ENCODE peak calls at places on chromosomes 13 and 19, in six cellular contexts. A, F, R, J, D and U are unnamed samples.

GRCh38 chr19:45051929-45052579 is 13.2 kb downstream of the CLASRP start:
- DNase-seq in F (no peak), R (no peak), A (no peak), J (no peak), D (no peak), U (no peak)

GRCh38 chr19:7860902-7861618 is 13.1 kb downstream of the PRR36 start:
- DNase-seq in F (no peak), R (no peak), D (no peak), J (no peak), A (no peak), U (no peak)

GRCh38 chr19:56091751-56092546 is 29.1 kb downstream of the ZNF787 start:
- DNase-seq in D (no peak), F (no peak), A (no peak), R (no peak), J (no peak), U (no peak)

GRCh38 chr13:49020940-49021548 is 45.3 kb downstream of the FNDC3A start:
- DNase-seq in F (no peak), J (no peak), D (no peak), A (no peak), R (no peak), U (no peak)

GRCh38 chr13:113359556-113359955 is 4.4 kb downstream of the GRTP1 start:
- DNase-seq in R (no peak), D (no peak), J (no peak), A (no peak), F (no peak), U (no peak)

GRCh38 chr19:34236035-34236793 is 18.1 kb upstream of the GARRE1 start:
- DNase-seq in J (no peak), R (no peak), F (no peak), A (no peak), D (no peak), U (no peak)

GRCh38 chr19:3986260-3987041 is 1.2 kb upstream of the EEF2 start:
- DNase-seq in A (peak), D (peak), R (peak), J (peak), F (peak), U (peak)

GRCh38 chr19:14561832-14562351 is 10.0 kb downstream of the NDUFB7 start:
- DNase-seq in R (no peak), F (no peak), A (no peak), D (no peak), J (no peak), U (no peak)

GRCh38 chr13:95660981-95661581 is 15.9 kb upstream of the DNAJC3 start:
- DNase-seq in F (peak), J (peak), A (no peak), D (peak), R (no peak), U (peak)

GRCh38 chr19:32337176-32337808 is 8.1 kb upstream of the ZNF507 start:
- DNase-seq in J (no peak), D (no peak), A (no peak), F (peak), R (no peak), U (no peak)

GRCh38 chr19:38093587-38093986 is 130.4 kb downstream of the DPF1 start:
- DNase-seq in J (no peak), D (no peak), R (no peak), A (no peak), F (no peak), U (no peak)

GRCh38 chr13:34155931-34156607 is 338.1 kb downstream of the RFC3 start:
- DNase-seq in J (no peak), A (no peak), D (peak), F (no peak), R (no peak), U (no peak)

GRCh38 chr19:39826311-39826945 is 7.5 kb downstream of the DYRK1B start:
- DNase-seq in F (no peak), A (no peak), D (no peak), J (no peak), R (no peak), U (no peak)

GRCh38 chr13:97386832-97387486 is 47.0 kb upstream of the RAP2A start:
- DNase-seq in J (no peak), D (no peak), A (no peak), F (no peak), R (no peak), U (no peak)

GRCh38 chr13:30396434-30397075 is 25.7 kb upstream of the UBE2L5 start:
- DNase-seq in D (no peak), J (no peak), A (no peak), F (no peak), R (no peak), U (no peak)

GRCh38 chr13:76293346-76293745 is 592.9 kb downstream of the KCTD12 start:
- DNase-seq in D (no peak), F (no peak), A (no peak), J (no peak), R (no peak), U (no peak)

GRCh38 chr19:6233051-6233826 is 46.5 kb downstream of the MLLT1 start:
- DNase-seq in D (no peak), F (no peak), A (no peak), R (no peak), J (no peak), U (no peak)

GRCh38 chr13:27708325-27708724 is 84.0 kb upstream of the GSX1 start:
- DNase-seq in R (no peak), F (no peak), D (no peak), A (no peak), J (no peak), U (no peak)

GRCh38 chr19:33048806-33049676 is 15.6 kb downstream of the RHPN2 start:
- DNase-seq in A (no peak), D (no peak), J (no peak), R (no peak), F (no peak), U (no peak)

GRCh38 chr19:35495107-35496064 is 5.1 kb upstream of the KRTDAP start:
- DNase-seq in F (peak), R (no peak), A (peak), D (peak), J (peak), U (peak)

GRCh38 chr19:4043410-4043809 is 23.3 kb downstream of the ZBTB7A start:
- DNase-seq in R (no peak), A (no peak), F (no peak), J (no peak), D (no peak), U (no peak)

GRCh38 chr13:47126432-47126831 is 229.6 kb upstream of the HTR2A start:
- DNase-seq in J (no peak), R (no peak), D (no peak), F (no peak), A (no peak), U (no peak)

GRCh38 chr13:39803851-39804250 is 148.4 kb downstream of the COG6 start:
- DNase-seq in A (no peak), R (no peak), J (no peak), D (no peak), F (no peak), U (no peak)

GRCh38 chr19:942133-942645 is 16.4 kb downstream of the ARID3A start:
- DNase-seq in R (no peak), F (no peak), J (no peak), A (no peak), D (no peak), U (no peak)

GRCh38 chr13:98775844-98776598 is 23.5 kb upstream of the SLC15A1 start:
- DNase-seq in D (peak), A (no peak), F (peak), J (peak), R (no peak), U (no peak)

GRCh38 chr19:16885166-16885565 is 3.6 kb upstream of the F2RL3 start:
- DNase-seq in J (no peak), R (no peak), D (no peak), F (no peak), A (no peak), U (no peak)

GRCh38 chr13:76597868-76598267 is 288.3 kb downstream of the KCTD12 start:
- DNase-seq in A (no peak), J (no peak), R (no peak), F (no peak), D (no peak), U (no peak)

GRCh38 chr13:27427663-27428062 is 3.2 kb downstream of the GTF3A start:
- DNase-seq in F (no peak), R (no peak), A (no peak), J (no peak), D (no peak), U (no peak)

GRCh38 chr13:102799544-102800144 is 725 bp downstream of the BIVM start:
- DNase-seq in F (no peak), J (peak), A (peak), R (no peak), D (no peak), U (peak)

GRCh38 chr13:66795636-66796035 is 434.5 kb downstream of the PCDH9 start:
- DNase-seq in J (no peak), F (no peak), R (no peak), D (no peak), A (no peak), U (no peak)
- TF ChIP-seq SP1 in J (no peak), F (no peak), R (no peak), D (no peak), A (no peak), U (no peak)

GRCh38 chr13:100526299-100527030 is 62.1 kb downstream of the GGACT start:
- DNase-seq in J (no peak), A (no peak), F (no peak), D (no peak), R (no peak), U (no peak)
- TF ChIP-seq SP1 in J (no peak), A (no peak), F (no peak), D (no peak), R (no peak), U (no peak)

DNA sequence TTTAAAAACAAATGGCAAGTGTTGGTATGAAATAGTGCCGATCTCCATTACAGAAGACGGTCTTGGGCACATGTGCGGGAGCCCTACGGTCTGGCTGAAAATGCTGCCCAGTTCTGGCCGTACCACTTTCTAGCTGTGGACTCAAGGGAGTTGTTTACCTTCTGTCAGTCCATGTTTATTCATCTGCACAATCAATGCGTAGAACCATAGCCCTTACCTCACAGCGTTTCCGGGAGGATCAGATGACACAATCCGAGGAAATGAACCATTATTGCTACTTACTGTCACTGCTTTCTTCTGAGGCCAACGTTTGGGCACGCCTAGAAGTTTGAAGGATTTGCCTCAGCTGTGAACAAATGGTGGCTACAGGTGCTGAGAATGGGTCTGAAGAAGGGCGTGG is 31.2 kb downstream of the GADD45B start:
- DNase-seq in R (no peak), F (peak), A (no peak), D (peak), J (no peak), U (peak)
- TF ChIP-seq SP1 in R (no peak), F (no peak), A (no peak), D (peak), J (no peak), U (no peak)

DNA sequence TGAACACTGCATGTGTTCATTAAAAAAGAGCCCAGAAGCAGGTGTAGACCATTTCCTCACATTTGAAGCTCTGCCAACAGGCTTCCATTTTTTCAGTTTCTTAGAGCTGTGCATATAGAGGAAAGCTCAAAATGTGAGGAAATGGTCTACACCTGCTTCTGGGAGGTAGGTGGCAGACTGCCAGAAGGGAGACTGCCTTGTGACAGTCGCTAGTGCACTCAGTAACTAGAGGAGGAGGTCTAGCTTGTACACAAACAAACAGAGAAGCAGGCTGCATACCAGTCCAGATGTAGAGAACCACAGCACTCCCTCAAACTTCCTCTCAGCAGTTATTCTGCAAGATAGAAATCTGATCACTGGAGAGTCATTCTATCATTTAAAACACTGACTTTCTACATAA is 800.2 kb downstream of the EFNB2 start:
- DNase-seq in J (no peak), R (no peak), A (no peak), F (no peak), D (no peak), U (no peak)
- TF ChIP-seq SP1 in J (no peak), R (no peak), A (no peak), F (no peak), D (no peak), U (no peak)

GRCh38 chr13:60112771-60113170 is 51.0 kb downstream of the DIAPH3 start:
- DNase-seq in J (no peak), R (no peak), D (no peak), F (no peak), A (no peak), U (no peak)
- TF ChIP-seq SP1 in J (no peak), R (no peak), D (no peak), F (no peak), A (no peak), U (no peak)

DNA sequence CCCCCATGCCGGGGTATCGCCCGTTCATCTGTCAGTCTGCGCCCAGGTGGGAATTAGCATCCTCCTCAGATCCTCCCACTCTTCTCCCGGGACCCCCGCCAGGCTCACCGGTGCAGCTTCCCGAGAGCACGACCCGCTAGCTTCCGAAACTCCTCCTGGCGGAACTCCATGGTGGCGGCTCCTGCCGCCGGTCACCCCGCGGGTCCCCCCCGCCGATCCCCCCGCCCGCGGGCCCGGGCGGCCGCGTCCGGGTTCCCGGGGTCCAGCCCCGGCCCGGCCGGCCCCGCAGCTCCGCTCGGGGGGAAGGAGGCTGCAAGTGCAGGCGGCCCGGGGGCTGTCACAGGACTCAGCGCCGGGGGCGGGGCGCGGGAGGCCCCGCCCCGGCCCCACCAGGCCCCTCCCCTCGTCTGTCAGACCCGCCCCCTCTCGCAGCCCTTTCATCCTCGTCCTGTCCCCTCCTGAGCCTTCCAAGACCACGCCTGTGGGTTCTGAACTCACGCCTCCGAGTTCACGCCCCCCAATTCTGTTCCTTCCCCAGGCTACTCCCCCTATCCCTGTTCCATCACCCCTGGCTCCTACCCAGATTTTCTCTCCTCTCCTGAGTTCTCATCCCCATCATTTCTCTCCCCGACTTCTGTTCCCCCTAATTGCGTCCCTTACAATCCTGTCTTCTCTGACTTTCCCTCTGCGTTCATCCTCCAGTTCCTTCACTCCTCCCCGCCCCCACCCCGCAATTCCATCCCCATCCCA is at the start of gene SLC17A7:
- DNase-seq in J (peak), R (no peak), F (no peak), A (peak), D (no peak), U (peak)
- TF ChIP-seq SP1 in J (no peak), R (no peak), F (no peak), A (no peak), D (no peak), U (no peak)

DNA sequence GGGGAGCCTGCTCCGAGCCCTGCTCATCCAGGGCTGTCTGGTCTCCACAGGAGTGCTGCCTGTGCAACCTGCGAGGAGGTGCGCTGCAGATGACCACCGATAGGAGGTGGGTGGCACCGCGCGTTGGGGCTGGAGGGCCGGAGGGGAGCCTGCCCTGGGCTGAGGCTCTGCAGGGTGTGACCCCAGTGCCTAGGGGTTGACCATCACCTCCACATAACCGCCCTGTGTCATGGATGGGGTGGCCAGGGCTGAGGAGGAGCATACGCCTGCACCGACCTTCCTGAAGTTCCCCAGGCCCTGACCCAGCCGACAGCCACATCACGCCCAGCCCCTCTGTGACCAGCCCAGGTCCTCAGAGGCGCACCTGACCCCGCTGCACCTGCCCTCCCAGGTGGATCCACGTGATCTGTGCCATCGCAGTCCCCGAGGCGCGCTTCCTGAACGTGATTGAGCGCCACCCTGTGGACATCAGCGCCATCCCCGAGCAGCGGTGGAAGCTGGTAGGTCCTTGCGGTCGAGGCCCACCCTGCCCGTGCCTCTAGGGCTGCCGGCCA is 168.7 kb downstream of the KDM4B start:
- DNase-seq in R (no peak), F (no peak), J (no peak), A (peak), D (no peak), U (peak)
- TF ChIP-seq SP1 in R (no peak), F (no peak), J (no peak), A (peak), D (no peak), U (no peak)